ENCODE peak calls at places on chromosomes 16 and 17, in four cellular contexts. One of them, this sample, is unnamed.

GRCh38 chr16:46948548-46949166 is 24.8 kb downstream of the DNAJA2 start:
- DNase-seq in HepG2: peak; percentile 87
- DNase-seq in K562: no peak
- DNase-seq in GM12878: no peak
- DNase-seq in this sample: no peak

GRCh38 chr17:22411185-22411784 is 719.0 kb downstream of the KCNJ18 start:
- DNase-seq in HepG2: no peak
- DNase-seq in K562: peak; percentile 62
- DNase-seq in GM12878: no peak
- DNase-seq in this sample: no peak

GRCh38 chr16:73040136-73040535 is 7.8 kb downstream of the ZFHX3 start:
- DNase-seq in HepG2: no peak
- DNase-seq in K562: no peak
- DNase-seq in GM12878: no peak
- DNase-seq in this sample: no peak

GRCh38 chr17:78144146-78144719 is 2.0 kb upstream of the C17orf99 start:
- DNase-seq in HepG2: no peak
- DNase-seq in K562: peak; percentile 37
- DNase-seq in GM12878: no peak
- DNase-seq in this sample: no peak

GRCh38 chr17:3571043-3571900 is 13.7 kb upstream of the TRPV3 start:
- DNase-seq in HepG2: no peak
- DNase-seq in K562: no peak
- DNase-seq in GM12878: no peak
- DNase-seq in this sample: no peak

GRCh38 chr16:27367463-27368357 is 34.3 kb upstream of the IL21R start:
- DNase-seq in HepG2: peak; percentile 56
- DNase-seq in K562: peak; percentile 94
- DNase-seq in GM12878: peak; percentile 87
- DNase-seq in this sample: peak; percentile 86

GRCh38 chr16:3465301-3465700 is 21.8 kb downstream of the NAA60 start:
- DNase-seq in HepG2: no peak
- DNase-seq in K562: no peak
- DNase-seq in GM12878: no peak
- DNase-seq in this sample: no peak

GRCh38 chr16:89484088-89484501 is 6.3 kb downstream of the ANKRD11 start:
- DNase-seq in HepG2: no peak
- DNase-seq in K562: no peak
- DNase-seq in GM12878: no peak
- DNase-seq in this sample: no peak

GRCh38 chr17:11928436-11928835 is 68.8 kb downstream of the ZNF18 start:
- DNase-seq in HepG2: peak; percentile 54
- DNase-seq in K562: peak; percentile 38
- DNase-seq in GM12878: no peak
- DNase-seq in this sample: no peak

GRCh38 chr16:11117576-11118211 is 138.3 kb downstream of the SOCS1 start:
- DNase-seq in HepG2: no peak
- DNase-seq in K562: no peak
- DNase-seq in GM12878: peak; percentile 77
- DNase-seq in this sample: no peak

GRCh38 chr16:54519161-54519685 is 232.6 kb upstream of the IRX3 start:
- DNase-seq in HepG2: no peak
- DNase-seq in K562: no peak
- DNase-seq in GM12878: no peak
- DNase-seq in this sample: no peak

GRCh38 chr16:72823961-72824490 is 223.9 kb downstream of the ZFHX3 start:
- DNase-seq in HepG2: no peak
- DNase-seq in K562: no peak
- DNase-seq in GM12878: no peak
- DNase-seq in this sample: no peak

GRCh38 chr16:11297492-11298142 is 16.5 kb upstream of the PRM1 start:
- DNase-seq in HepG2: peak; percentile 67
- DNase-seq in K562: peak; percentile 73
- DNase-seq in GM12878: peak; percentile 92
- DNase-seq in this sample: no peak

GRCh38 chr17:77634710-77635109 is 323.8 kb upstream of the TNRC6C start:
- DNase-seq in HepG2: no peak
- DNase-seq in K562: no peak
- DNase-seq in GM12878: peak; percentile 8
- DNase-seq in this sample: no peak

GRCh38 chr16:50151744-50152143 is 1.4 kb upstream of the TENT4B start:
- DNase-seq in HepG2: no peak
- DNase-seq in K562: no peak
- DNase-seq in GM12878: no peak
- DNase-seq in this sample: no peak

GRCh38 chr16:56777533-56777932 is 47.6 kb downstream of the NUP93 start:
- DNase-seq in HepG2: no peak
- DNase-seq in K562: no peak
- DNase-seq in GM12878: no peak
- DNase-seq in this sample: no peak
- TF ChIP-seq BHLHE40 in HepG2: no peak
- TF ChIP-seq BHLHE40 in K562: no peak
- TF ChIP-seq BHLHE40 in GM12878: no peak
- TF ChIP-seq BHLHE40 in this sample: no peak

GRCh38 chr17:7688808-7689316 is 585 bp downstream of the WRAP53 start:
- DNase-seq in HepG2: no peak
- DNase-seq in K562: no peak
- DNase-seq in GM12878: no peak
- DNase-seq in this sample: no peak

GRCh38 chr17:7687908-7688807 is at the start of gene WRAP53:
- DNase-seq in HepG2: peak; percentile 98
- DNase-seq in K562: peak; percentile 81
- DNase-seq in GM12878: peak; percentile 85
- DNase-seq in this sample: peak; percentile 92

GRCh38 chr17:7686221-7687071 is 844 bp downstream of the TP53 start:
- DNase-seq in HepG2: peak; percentile 77
- DNase-seq in K562: peak; percentile 49
- DNase-seq in GM12878: peak; percentile 86
- DNase-seq in this sample: peak; percentile 72

GRCh38 chr17:7685533-7686220 is 1.6 kb downstream of the TP53 start:
- DNase-seq in HepG2: peak; percentile 86
- DNase-seq in K562: peak; percentile 67
- DNase-seq in GM12878: no peak
- DNase-seq in this sample: peak; percentile 84

GRCh38 chr17:7687072-7687907 is at the start of gene TP53:
- DNase-seq in HepG2: peak; percentile 90
- DNase-seq in K562: peak; percentile 67
- DNase-seq in GM12878: peak; percentile 82
- DNase-seq in this sample: peak; percentile 79
- TF ChIP-seq TARDBP in HepG2: peak; percentile 64
- TF ChIP-seq TARDBP in K562: no peak
- TF ChIP-seq TARDBP in GM12878: peak; percentile 80
- TF ChIP-seq TARDBP in this sample: no peak

GRCh38 chr17:14201595-14201994 is 35.1 kb downstream of the CDRT15 start:
- DNase-seq in HepG2: no peak
- DNase-seq in K562: no peak
- DNase-seq in GM12878: no peak
- DNase-seq in this sample: no peak
- TF ChIP-seq FOXK2 in HepG2: no peak
- TF ChIP-seq FOXK2 in K562: no peak
- TF ChIP-seq FOXK2 in GM12878: no peak
- TF ChIP-seq FOXK2 in this sample: no peak

GRCh38 chr16:84658690-84659089 is 10.4 kb downstream of the KLHL36 start:
- DNase-seq in HepG2: no peak
- DNase-seq in K562: no peak
- DNase-seq in GM12878: no peak
- DNase-seq in this sample: no peak

GRCh38 chr16:84654998-84655397 is 6.7 kb downstream of the KLHL36 start:
- DNase-seq in HepG2: no peak
- DNase-seq in K562: no peak
- DNase-seq in GM12878: no peak
- DNase-seq in this sample: no peak

GRCh38 chr16:84654238-84654637 is 5.9 kb downstream of the KLHL36 start:
- DNase-seq in HepG2: no peak
- DNase-seq in K562: no peak
- DNase-seq in GM12878: no peak
- DNase-seq in this sample: no peak

GRCh38 chr16:84657229-84657837 is 9.0 kb downstream of the KLHL36 start:
- DNase-seq in HepG2: no peak
- DNase-seq in K562: no peak
- DNase-seq in GM12878: no peak
- DNase-seq in this sample: no peak

GRCh38 chr16:84656557-84657130 is 8.3 kb downstream of the KLHL36 start:
- DNase-seq in HepG2: no peak
- DNase-seq in K562: no peak
- DNase-seq in GM12878: no peak
- DNase-seq in this sample: no peak
- TF ChIP-seq BHLHE40 in HepG2: no peak
- TF ChIP-seq BHLHE40 in K562: no peak
- TF ChIP-seq BHLHE40 in GM12878: no peak
- TF ChIP-seq BHLHE40 in this sample: no peak

DNA sequence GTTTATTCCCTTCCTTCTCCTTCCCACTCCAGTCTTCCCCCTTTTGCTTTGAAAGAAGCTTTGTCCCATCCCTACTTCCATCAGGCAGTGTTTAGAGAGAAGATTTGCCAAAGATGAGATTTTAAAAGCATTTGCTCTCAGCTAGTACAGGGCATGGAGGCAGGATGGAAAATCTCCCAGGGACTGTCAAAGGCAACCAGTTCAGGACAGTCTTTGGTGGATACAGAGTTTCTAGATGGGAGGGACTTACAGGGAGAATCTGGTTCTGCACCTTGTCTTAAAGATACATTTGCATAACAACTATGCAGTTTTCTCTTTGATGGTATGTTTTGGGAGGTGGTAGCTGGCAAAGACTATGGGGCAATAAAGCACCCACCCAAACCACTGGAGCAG is 26.2 kb downstream of the CHD9 start:
- DNase-seq in HepG2: no peak
- DNase-seq in K562: no peak
- DNase-seq in GM12878: no peak
- DNase-seq in this sample: no peak
- TF ChIP-seq TARDBP in HepG2: no peak
- TF ChIP-seq TARDBP in K562: no peak
- TF ChIP-seq TARDBP in GM12878: no peak
- TF ChIP-seq TARDBP in this sample: no peak

GRCh38 chr16:85200471-85201278 is 88.4 kb upstream of the CIBAR2 start:
- DNase-seq in HepG2: peak; percentile 56
- DNase-seq in K562: peak; percentile 60
- DNase-seq in GM12878: no peak
- DNase-seq in this sample: no peak
- TF ChIP-seq FOXK2 in HepG2: no peak
- TF ChIP-seq FOXK2 in K562: peak; percentile 19
- TF ChIP-seq FOXK2 in GM12878: no peak
- TF ChIP-seq FOXK2 in this sample: no peak

GRCh38 chr17:82217530-82218204 is 5.0 kb upstream of the CCDC57 start:
- DNase-seq in HepG2: peak; percentile 93
- DNase-seq in K562: peak; percentile 79
- DNase-seq in GM12878: no peak
- DNase-seq in this sample: no peak
- TF ChIP-seq BHLHE40 in HepG2: no peak
- TF ChIP-seq BHLHE40 in K562: no peak
- TF ChIP-seq BHLHE40 in GM12878: no peak
- TF ChIP-seq BHLHE40 in this sample: no peak

GRCh38 chr17:15516150-15516549 is 47.1 kb downstream of the TVP23C start:
- DNase-seq in HepG2: no peak
- DNase-seq in K562: no peak
- DNase-seq in GM12878: no peak
- DNase-seq in this sample: no peak
- TF ChIP-seq TARDBP in HepG2: no peak
- TF ChIP-seq TARDBP in K562: no peak
- TF ChIP-seq TARDBP in GM12878: no peak
- TF ChIP-seq TARDBP in this sample: no peak

GRCh38 chr17:17759164-17759563 is 77.6 kb downstream of the SREBF1 start:
- DNase-seq in HepG2: no peak
- DNase-seq in K562: no peak
- DNase-seq in GM12878: no peak
- DNase-seq in this sample: no peak

GRCh38 chr17:17760872-17761550 is 75.8 kb downstream of the SREBF1 start:
- DNase-seq in HepG2: no peak
- DNase-seq in K562: no peak
- DNase-seq in GM12878: no peak
- DNase-seq in this sample: no peak

GRCh38 chr17:17757391-17757791 is 76.1 kb downstream of the RAI1 start:
- DNase-seq in HepG2: no peak
- DNase-seq in K562: no peak
- DNase-seq in GM12878: no peak
- DNase-seq in this sample: no peak

GRCh38 chr17:17757944-17758343 is 76.7 kb downstream of the RAI1 start:
- DNase-seq in HepG2: no peak
- DNase-seq in K562: no peak
- DNase-seq in GM12878: no peak
- DNase-seq in this sample: no peak

GRCh38 chr17:17758443-17758842 is 77.2 kb downstream of the RAI1 start:
- DNase-seq in HepG2: no peak
- DNase-seq in K562: no peak
- DNase-seq in GM12878: no peak
- DNase-seq in this sample: no peak
- TF ChIP-seq FOXK2 in HepG2: no peak
- TF ChIP-seq FOXK2 in K562: no peak
- TF ChIP-seq FOXK2 in GM12878: no peak
- TF ChIP-seq FOXK2 in this sample: no peak

GRCh38 chr17:50836826-50837225 is 1.4 kb downstream of the WFIKKN2 start:
- DNase-seq in HepG2: no peak
- DNase-seq in K562: no peak
- DNase-seq in GM12878: no peak
- DNase-seq in this sample: no peak
- TF ChIP-seq BHLHE40 in HepG2: no peak
- TF ChIP-seq BHLHE40 in K562: no peak
- TF ChIP-seq BHLHE40 in GM12878: no peak
- TF ChIP-seq BHLHE40 in this sample: no peak